ENCODE peak calls at places on chromosome 1, in seven cellular contexts. J is kidney epithelial cell, I is fibroblast of lung, S is GM20000, U is dorsolateral prefrontal cortex, F is hepatocyte, O is AG10803. K is an unnamed sample.
A peak's percentile ranks its signal among the peaks of the same experiment; 100 is the strongest.

GRCh38 chr1:116537439-116537838 is 33.4 kb downstream of the CD58 start:
- DNase-seq in I (peak; percentile 75), J (no peak), O (peak; percentile 33), S (no peak), U (no peak), F (peak; percentile 13), K (no peak)

GRCh38 chr1:202009326-202010031 is 908 bp upstream of the ELF3 start:
- DNase-seq in F (peak; percentile 92), S (peak; percentile 76), O (peak; percentile 67), I (peak; percentile 81), J (no peak), U (peak; percentile 85), K (peak; percentile 91)

GRCh38 chr1:17419626-17420328 is 19.7 kb downstream of the RCC2 start:
- DNase-seq in F (peak; percentile 74), S (peak; percentile 82), J (no peak), U (peak; percentile 57), O (peak; percentile 34), I (peak; percentile 54), K (peak; percentile 53)

GRCh38 chr1:33516428-33516827 is 44.0 kb downstream of the ZSCAN20 start:
- DNase-seq in O (no peak), S (no peak), I (no peak), J (no peak), F (no peak), U (no peak), K (no peak)

GRCh38 chr1:6041432-6042062 is 4.1 kb upstream of the KCNAB2 start:
- DNase-seq in S (no peak), J (no peak), I (no peak), O (peak; percentile 6), U (no peak), F (peak; percentile 50), K (peak; percentile 46)

GRCh38 chr1:151775894-151776664 is 12.8 kb upstream of the MRPL9 start:
- DNase-seq in O (no peak), J (no peak), U (no peak), I (no peak), F (no peak), S (no peak), K (no peak)

GRCh38 chr1:51792864-51793263 is 85.7 kb downstream of the NRDC start:
- DNase-seq in O (peak; percentile 65), S (no peak), I (peak; percentile 66), U (no peak), J (peak; percentile 35), F (peak; percentile 26), K (no peak)

GRCh38 chr1:70256664-70257063 is 35.5 kb downstream of the SRSF11 start:
- DNase-seq in O (no peak), F (no peak), I (peak; percentile 10), J (no peak), S (no peak), U (no peak), K (no peak)

DNA sequence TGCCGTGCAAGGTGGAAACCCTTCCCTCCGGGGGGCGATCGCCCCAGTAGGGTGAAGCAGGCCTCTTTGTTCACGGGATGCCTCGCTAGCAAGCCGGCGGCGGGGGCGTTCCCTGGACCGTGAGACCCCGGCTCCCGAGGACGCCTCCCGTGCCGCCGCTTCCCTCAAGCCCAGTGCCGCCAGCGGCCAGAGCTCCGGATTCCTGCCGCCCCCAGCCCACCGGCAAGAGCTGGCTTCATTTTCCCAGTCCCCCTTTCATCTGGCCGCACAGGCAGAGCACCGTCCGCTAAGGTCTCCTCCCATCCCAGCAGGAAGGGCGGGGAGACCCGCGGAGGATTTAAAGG is 16.3 kb downstream of the IER5 start:
- DNase-seq in F (peak; percentile 63), O (no peak), S (peak; percentile 44), U (no peak), I (no peak), J (no peak), K (peak; percentile 55)
- TF ChIP-seq CTCF in F (peak; percentile 16), O (no peak), S (no peak), U (no peak), I (no peak), J (peak; percentile 6), K (no peak)

GRCh38 chr1:216750031-216750627 is 26.9 kb upstream of the ESRRG start:
- DNase-seq in O (peak; percentile 57), J (peak; percentile 37), U (peak; percentile 54), I (peak; percentile 78), F (peak; percentile 78), S (peak; percentile 8), K (peak; percentile 29)
- TF ChIP-seq CTCF in O (peak; percentile 75), J (peak; percentile 86), U (peak; percentile 74), I (peak; percentile 92), F (peak; percentile 92), S (peak; percentile 13), K (peak; percentile 59)

DNA sequence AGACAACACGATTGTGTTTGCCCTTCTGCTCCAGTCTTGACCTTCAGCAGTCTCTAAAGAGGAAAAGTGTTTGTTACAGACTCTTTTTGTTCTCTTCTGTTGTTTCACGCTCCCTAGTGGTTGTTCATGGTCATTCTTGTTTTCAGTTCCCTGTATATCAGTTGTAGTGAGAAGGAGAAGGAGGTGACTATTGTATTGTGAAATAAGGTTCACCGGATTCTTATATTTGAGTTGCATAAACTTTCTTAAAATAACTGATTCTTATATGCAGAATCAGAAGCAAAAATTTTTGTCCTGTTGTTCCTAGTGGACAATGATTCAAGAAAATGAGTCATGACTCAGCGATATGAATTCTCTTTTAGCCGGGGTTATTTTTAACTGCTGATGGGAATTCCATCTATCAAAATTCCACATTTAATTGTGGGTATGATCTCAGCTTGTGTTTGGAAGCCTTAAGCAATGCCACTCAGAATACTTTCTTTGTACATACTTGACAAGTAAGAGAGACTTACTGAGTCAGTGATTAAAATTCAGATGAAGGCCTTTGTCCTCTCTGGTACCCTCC is 152.2 kb downstream of the CLEC20A start:
- DNase-seq in J (peak; percentile 48), F (peak; percentile 43), S (peak; percentile 25), U (no peak), I (peak; percentile 93), O (peak; percentile 94), K (peak; percentile 41)
- TF ChIP-seq CTCF in J (peak; percentile 57), F (peak; percentile 51), S (peak; percentile 3), U (peak; percentile 55), I (peak; percentile 64), O (peak; percentile 81), K (peak; percentile 69)

GRCh38 chr1:154481058-154481457 is 21.0 kb upstream of the TDRD10 start:
- DNase-seq in J (no peak), S (no peak), U (no peak), I (no peak), F (no peak), O (no peak), K (no peak)
- TF ChIP-seq CTCF in J (no peak), S (no peak), U (no peak), I (no peak), F (no peak), O (no peak), K (no peak)

GRCh38 chr1:216742625-216743024 is 19.4 kb upstream of the ESRRG start:
- DNase-seq in F (no peak), I (peak; percentile 56), U (no peak), S (no peak), O (no peak), J (no peak), K (peak; percentile 13)
- TF ChIP-seq CTCF in F (peak; percentile 64), I (peak; percentile 55), U (peak; percentile 22), S (no peak), O (peak; percentile 28), J (peak; percentile 34), K (peak; percentile 37)

GRCh38 chr1:186178426-186179043 is 196.5 kb downstream of the TPR start:
- DNase-seq in O (no peak), F (no peak), S (no peak), U (no peak), J (no peak), I (no peak), K (no peak)

GRCh38 chr1:186175588-186175987 is 199.5 kb downstream of the TPR start:
- DNase-seq in J (no peak), U (no peak), S (no peak), F (no peak), O (peak; percentile 67), I (peak; percentile 20), K (no peak)
- TF ChIP-seq CTCF in J (no peak), U (no peak), S (no peak), F (no peak), O (no peak), I (no peak), K (no peak)

GRCh38 chr1:157367091-157367739 is 185.1 kb downstream of the FCRL5 start:
- DNase-seq in S (no peak), F (no peak), U (no peak), I (no peak), J (no peak), O (no peak), K (no peak)

GRCh38 chr1:157367870-157368269 is 184.4 kb downstream of the FCRL5 start:
- DNase-seq in I (no peak), F (no peak), U (no peak), J (no peak), O (no peak), S (no peak), K (no peak)

GRCh38 chr1:157364612-157365011 is 187.7 kb downstream of the FCRL5 start:
- DNase-seq in S (no peak), U (no peak), J (no peak), O (no peak), F (no peak), I (no peak), K (no peak)

GRCh38 chr1:157360021-157360390 is 192.3 kb downstream of the FCRL5 start:
- DNase-seq in F (no peak), I (no peak), S (no peak), O (no peak), U (no peak), J (no peak), K (no peak)

DNA sequence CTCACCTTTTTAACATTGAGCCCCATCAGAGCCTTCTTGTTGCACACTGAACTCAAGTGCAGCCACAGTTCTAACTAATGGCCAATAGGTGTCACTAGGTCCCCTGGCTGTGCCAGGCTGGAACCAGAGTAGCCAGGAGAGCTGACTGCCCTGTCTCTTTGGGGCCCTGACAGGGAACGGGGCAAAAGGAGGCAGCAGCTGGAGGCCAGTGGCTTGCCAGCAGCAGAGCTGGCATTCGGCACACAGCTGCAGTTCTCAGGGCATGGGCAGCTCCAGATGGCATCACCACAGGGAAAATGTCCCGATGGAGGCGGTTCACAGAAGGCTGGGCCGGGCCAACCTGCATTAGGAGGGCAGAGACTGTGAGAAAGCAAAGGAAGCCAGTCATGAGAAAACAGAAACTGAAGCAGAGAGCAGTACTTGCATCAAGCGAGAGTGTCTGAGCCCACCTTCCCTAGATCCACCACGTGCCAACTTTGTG is 188.6 kb downstream of the FCRL5 start:
- DNase-seq in F (peak; percentile 77), I (peak; percentile 20), J (no peak), O (peak; percentile 52), S (peak; percentile 53), U (peak; percentile 27), K (peak; percentile 65)
- TF ChIP-seq CTCF in F (peak; percentile 56), I (peak; percentile 61), J (peak; percentile 70), O (peak; percentile 78), S (peak; percentile 64), U (peak; percentile 29), K (peak; percentile 57)

GRCh38 chr1:239951518-239952130 is 140.1 kb upstream of the FMN2 start:
- DNase-seq in I (peak; percentile 79), U (peak; percentile 79), S (peak; percentile 59), O (peak; percentile 72), F (peak; percentile 89), J (no peak), K (peak; percentile 83)
- TF ChIP-seq CTCF in I (peak; percentile 67), U (peak; percentile 88), S (peak; percentile 54), O (peak; percentile 81), F (peak; percentile 78), J (peak; percentile 79), K (peak; percentile 85)

K was measured in Calu3.